ENCODE peak calls at places on chromosomes 1 and 21, in five cellular contexts. G, C, R, A and U are unnamed samples.

GRCh38 chr1:12518956-12519707 is 98.9 kb downstream of the DHRS3 start:
- DNase-seq in R (peak; percentile 94), C (no peak), G (peak; percentile 51), A (peak; percentile 63), U (peak; percentile 90)

GRCh38 chr1:212641956-212642355 is 33.4 kb downstream of the ATF3 start:
- DNase-seq in C (no peak), G (no peak), R (no peak), A (no peak), U (no peak)

GRCh38 chr1:180092931-180093650 is 61.6 kb upstream of the QSOX1 start:
- DNase-seq in A (no peak), R (no peak), G (peak; percentile 3), C (no peak), U (no peak)

GRCh38 chr1:12544357-12544756 is 73.7 kb downstream of the DHRS3 start:
- DNase-seq in R (no peak), A (no peak), C (no peak), G (no peak), U (no peak)

GRCh38 chr1:61125263-61125662 is 42.9 kb downstream of the NFIA start:
- DNase-seq in R (no peak), A (no peak), G (no peak), C (no peak), U (no peak)

GRCh38 chr1:192086643-192087042 is 71.6 kb upstream of the RGS18 start:
- DNase-seq in R (no peak), A (no peak), G (no peak), C (no peak), U (no peak)

GRCh38 chr1:111507411-111508201 is 4.2 kb upstream of the ADORA3 start:
- DNase-seq in R (peak; percentile 89), G (peak; percentile 81), C (peak; percentile 90), A (no peak), U (peak; percentile 93)

GRCh38 chr1:16145988-16146887 is 9.6 kb downstream of the EPHA2 start:
- DNase-seq in R (peak; percentile 81), G (peak; percentile 90), A (no peak), C (peak; percentile 81), U (peak; percentile 86)

GRCh38 chr1:47616906-47617305 is 179.1 kb downstream of the FOXD2 start:
- DNase-seq in C (no peak), A (no peak), G (no peak), R (peak; percentile 16), U (no peak)

GRCh38 chr1:151968058-151968457 is 25.6 kb downstream of the S100A10 start:
- DNase-seq in C (no peak), G (peak; percentile 62), R (no peak), A (no peak), U (no peak)

GRCh38 chr1:182189535-182190066 is 128.1 kb upstream of the ZNF648 start:
- DNase-seq in A (no peak), R (no peak), G (peak; percentile 18), C (no peak), U (no peak)

GRCh38 chr1:194076646-194077045 is 890.2 kb upstream of the B3GALT2 start:
- DNase-seq in G (no peak), C (no peak), R (no peak), A (no peak), U (no peak)

GRCh38 chr1:1344672-1345361 is 4.4 kb downstream of the DVL1 start:
- DNase-seq in A (no peak), R (no peak), G (no peak), C (no peak), U (no peak)

GRCh38 chr1:218284377-218284916 is 646 bp upstream of the RRP15 start:
- DNase-seq in A (no peak), G (no peak), R (no peak), C (no peak), U (no peak)

GRCh38 chr1:152479792-152480595 is 30.6 kb upstream of the LCE5A start:
- DNase-seq in G (no peak), A (no peak), C (peak; percentile 70), R (no peak), U (peak; percentile 58)

GRCh38 chr1:54558434-54559030 is 10.5 kb downstream of the ACOT11 start:
- DNase-seq in C (peak; percentile 23), R (peak; percentile 56), G (no peak), A (no peak), U (no peak)

GRCh38 chr1:212692774-212693644 is 6.6 kb downstream of the BATF3 start:
- DNase-seq in R (no peak), A (no peak), C (no peak), G (no peak), U (no peak)

GRCh38 chr1:201903135-201903534 is 14.4 kb downstream of the SHISA4 start:
- DNase-seq in C (no peak), A (peak; percentile 60), R (peak; percentile 92), G (no peak), U (peak; percentile 86)

GRCh38 chr1:156064615-156065014 is 3.7 kb downstream of the RAB25 start:
- DNase-seq in G (no peak), C (no peak), R (no peak), A (no peak), U (no peak)

GRCh38 chr1:85681087-85681486 is 27.1 kb downstream of the ZNHIT6 start:
- DNase-seq in A (no peak), G (no peak), C (no peak), R (no peak), U (no peak)

GRCh38 chr1:84995484-84996334 is 1.2 kb downstream of the MCOLN2 start:
- DNase-seq in R (no peak), G (no peak), A (no peak), C (no peak), U (no peak)

GRCh38 chr1:172742599-172743500 is 83.9 kb downstream of the FASLG start:
- DNase-seq in G (peak; percentile 34), R (no peak), A (no peak), C (no peak), U (no peak)

GRCh38 chr21:25243809-25244208 is 363.5 kb downstream of the MRPL39 start:
- DNase-seq in C (no peak), R (no peak), A (no peak), G (no peak), U (no peak)

GRCh38 chr21:45318556-45319341 is 31.1 kb upstream of the POFUT2 start:
- DNase-seq in C (peak; percentile 78), A (no peak), R (peak; percentile 97), G (no peak), U (peak; percentile 91)

GRCh38 chr1:45957684-45958083 is 154.3 kb downstream of the MAST2 start:
- DNase-seq in R (no peak), C (no peak), G (no peak), A (no peak), U (no peak)

GRCh38 chr21:45562401-45562800 is 20.2 kb upstream of the SLC19A1 start:
- DNase-seq in R (peak; percentile 16), G (no peak), C (no peak), A (peak; percentile 10), U (no peak)

GRCh38 chr1:91830242-91831131 is 55.5 kb downstream of the TGFBR3 start:
- DNase-seq in R (peak; percentile 78), A (peak; percentile 38), G (no peak), C (peak; percentile 66), U (peak; percentile 75)

GRCh38 chr21:15210235-15210678 is 145.5 kb upstream of the NRIP1 start:
- DNase-seq in A (peak; percentile 50), C (peak; percentile 83), R (no peak), G (peak; percentile 13), U (peak; percentile 56)

GRCh38 chr1:25051906-25052305 is 121.8 kb upstream of the RUNX3 start:
- DNase-seq in C (no peak), A (no peak), R (no peak), G (no peak), U (no peak)

GRCh38 chr1:216462061-216462775 is 39.0 kb upstream of the USH2A start:
- DNase-seq in A (no peak), G (no peak), R (no peak), C (no peak), U (no peak)

GRCh38 chr1:246580497-246581047 is 14.3 kb downstream of the CNST start:
- DNase-seq in A (no peak), R (no peak), G (no peak), C (no peak), U (no peak)
- H3K27ac ChIP-seq in A (no peak overlapping the region), R (peak overlapping the region; percentile 11), G (no peak overlapping the region), C (no peak overlapping the region), U (no peak overlapping the region)

GRCh38 chr1:11143907-11144306 is 44.2 kb upstream of the EXOSC10 start:
- DNase-seq in R (no peak), C (no peak), A (no peak), G (no peak), U (no peak)
- H3K36me3 ChIP-seq in R (peaks cover 84% of the 10 kb centered on the region), C (peaks cover 69% of the 10 kb centered on the region), A (peaks cover 4% of the 10 kb centered on the region), G (no peaks in the 10 kb centered on the region), U (peaks cover 9% of the 10 kb centered on the region)

GRCh38 chr1:166843769-166844596 is 4.7 kb downstream of the POGK start:
- DNase-seq in A (no peak), G (no peak), R (no peak), C (no peak), U (no peak)

GRCh38 chr1:166848193-166848592 is 8.9 kb downstream of the POGK start:
- DNase-seq in A (no peak), G (no peak), R (no peak), C (no peak), U (no peak)

GRCh38 chr1:166843322-166843721 is 4.0 kb downstream of the POGK start:
- DNase-seq in G (no peak), A (no peak), C (no peak), R (no peak), U (no peak)

GRCh38 chr1:166840309-166841302 is 1.3 kb downstream of the POGK start:
- DNase-seq in C (no peak), R (no peak), G (no peak), A (no peak), U (no peak)

GRCh38 chr1:166844791-166845190 is 5.5 kb downstream of the POGK start:
- DNase-seq in C (no peak), R (no peak), G (no peak), A (no peak), U (no peak)
- H3K4me1 ChIP-seq in C (peaks cover 52% of the 10 kb centered on the region), R (peaks cover 75% of the 10 kb centered on the region), G (peaks cover 9% of the 10 kb centered on the region), A (peaks cover 36% of the 10 kb centered on the region), U (peaks cover 6% of the 10 kb centered on the region)

DNA sequence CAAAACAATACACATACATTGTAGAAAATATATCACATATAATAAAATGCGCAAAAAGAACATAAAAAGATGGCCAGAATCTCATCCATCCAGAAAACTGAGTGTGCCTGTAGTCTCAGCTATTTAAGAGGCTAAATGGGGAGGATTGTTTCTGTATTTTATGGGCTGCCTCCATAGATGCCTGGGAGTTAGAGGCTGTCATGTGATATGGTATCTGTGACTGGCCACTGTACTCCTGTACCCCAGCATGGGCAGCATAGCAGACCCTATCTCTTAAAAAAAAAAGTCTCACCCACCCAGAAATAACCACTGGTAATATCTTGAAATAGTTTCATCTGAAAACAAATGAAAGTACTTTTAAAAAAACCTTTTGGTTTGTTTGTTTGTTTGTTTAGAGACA is 3.5 kb upstream of the TLCD4 start:
- DNase-seq in C (no peak), A (no peak), R (no peak), G (no peak), U (no peak)
- H3K27ac ChIP-seq in C (no peak overlapping the region), A (no peak overlapping the region), R (no peak overlapping the region), G (no peak overlapping the region), U (no peak overlapping the region)

GRCh38 chr1:166139735-166140134 is 27.1 kb downstream of the FAM78B start:
- DNase-seq in A (no peak), G (no peak), R (no peak), C (no peak), U (no peak)
- H3K36me3 ChIP-seq in A (no peaks in the 10 kb centered on the region), G (no peaks in the 10 kb centered on the region), R (no peaks in the 10 kb centered on the region), C (no peaks in the 10 kb centered on the region), U (no peaks in the 10 kb centered on the region)